ENCODE peak calls at places on chromosomes 13 and 19, in ten cellular contexts. One of them, this sample, is unnamed. For H3K4me1, the result is how much of the 10 kb centered on the place peaks cover.

GRCh38 chr19:19597809-19598306 is 20.6 kb downstream of the PBX4 start:
- DNase-seq in uterus: no peak
- DNase-seq in CD8-positive, alpha-beta T cell: peak
- DNase-seq in left ventricle myocardium inferior: no peak
- DNase-seq in heart left ventricle: no peak
- DNase-seq in mucosa of descending colon: no peak
- DNase-seq in Peyer's patch: no peak
- DNase-seq in A549: no peak
- DNase-seq in pancreas: no peak
- DNase-seq in psoas muscle: no peak
- DNase-seq in this sample: peak

GRCh38 chr13:28489975-28490550 is 4.9 kb downstream of the FLT1 start:
- DNase-seq in A549: no peak
- DNase-seq in uterus: no peak
- DNase-seq in CD8-positive, alpha-beta T cell: no peak
- DNase-seq in mucosa of descending colon: no peak
- DNase-seq in psoas muscle: no peak
- DNase-seq in pancreas: no peak
- DNase-seq in Peyer's patch: no peak
- DNase-seq in heart left ventricle: no peak
- DNase-seq in left ventricle myocardium inferior: no peak
- DNase-seq in this sample: no peak

GRCh38 chr13:45994752-45995151 is 57.8 kb downstream of the ZC3H13 start:
- DNase-seq in left ventricle myocardium inferior: no peak
- DNase-seq in mucosa of descending colon: no peak
- DNase-seq in heart left ventricle: no peak
- DNase-seq in Peyer's patch: no peak
- DNase-seq in pancreas: no peak
- DNase-seq in CD8-positive, alpha-beta T cell: no peak
- DNase-seq in A549: no peak
- DNase-seq in uterus: no peak
- DNase-seq in psoas muscle: no peak
- DNase-seq in this sample: no peak

GRCh38 chr13:39023316-39023715 is 14.6 kb downstream of the PROSER1 start:
- DNase-seq in heart left ventricle: no peak
- DNase-seq in Peyer's patch: no peak
- DNase-seq in uterus: no peak
- DNase-seq in psoas muscle: no peak
- DNase-seq in CD8-positive, alpha-beta T cell: no peak
- DNase-seq in pancreas: no peak
- DNase-seq in left ventricle myocardium inferior: no peak
- DNase-seq in mucosa of descending colon: no peak
- DNase-seq in A549: no peak
- DNase-seq in this sample: no peak

GRCh38 chr19:12867120-12868099 is 13.8 kb downstream of the DNASE2 start:
- DNase-seq in left ventricle myocardium inferior: no peak
- DNase-seq in heart left ventricle: no peak
- DNase-seq in Peyer's patch: peak
- DNase-seq in psoas muscle: peak
- DNase-seq in A549: peak
- DNase-seq in mucosa of descending colon: peak
- DNase-seq in pancreas: peak
- DNase-seq in uterus: no peak
- DNase-seq in CD8-positive, alpha-beta T cell: peak
- DNase-seq in this sample: peak

GRCh38 chr19:18972851-18973250 is 31.8 kb upstream of the HOMER3 start:
- DNase-seq in CD8-positive, alpha-beta T cell: no peak
- DNase-seq in psoas muscle: no peak
- DNase-seq in Peyer's patch: no peak
- DNase-seq in mucosa of descending colon: no peak
- DNase-seq in uterus: no peak
- DNase-seq in left ventricle myocardium inferior: no peak
- DNase-seq in A549: no peak
- DNase-seq in heart left ventricle: no peak
- DNase-seq in pancreas: no peak
- DNase-seq in this sample: no peak

GRCh38 chr19:4988770-4989251 is 19.9 kb downstream of the KDM4B start:
- DNase-seq in CD8-positive, alpha-beta T cell: no peak
- DNase-seq in pancreas: no peak
- DNase-seq in mucosa of descending colon: no peak
- DNase-seq in Peyer's patch: no peak
- DNase-seq in A549: no peak
- DNase-seq in uterus: peak
- DNase-seq in heart left ventricle: peak
- DNase-seq in left ventricle myocardium inferior: peak
- DNase-seq in psoas muscle: peak
- DNase-seq in this sample: no peak

GRCh38 chr19:6000228-6000847 is 22.4 kb upstream of the RANBP3 start:
- DNase-seq in CD8-positive, alpha-beta T cell: no peak
- DNase-seq in left ventricle myocardium inferior: no peak
- DNase-seq in mucosa of descending colon: no peak
- DNase-seq in psoas muscle: no peak
- DNase-seq in pancreas: no peak
- DNase-seq in heart left ventricle: no peak
- DNase-seq in Peyer's patch: no peak
- DNase-seq in uterus: no peak
- DNase-seq in A549: no peak
- DNase-seq in this sample: no peak

GRCh38 chr19:12872941-12873890 is 8.0 kb downstream of the DNASE2 start:
- DNase-seq in psoas muscle: peak
- DNase-seq in pancreas: no peak
- DNase-seq in left ventricle myocardium inferior: no peak
- DNase-seq in mucosa of descending colon: peak
- DNase-seq in uterus: no peak
- DNase-seq in Peyer's patch: no peak
- DNase-seq in CD8-positive, alpha-beta T cell: peak
- DNase-seq in A549: peak
- DNase-seq in heart left ventricle: no peak
- DNase-seq in this sample: peak

DNA sequence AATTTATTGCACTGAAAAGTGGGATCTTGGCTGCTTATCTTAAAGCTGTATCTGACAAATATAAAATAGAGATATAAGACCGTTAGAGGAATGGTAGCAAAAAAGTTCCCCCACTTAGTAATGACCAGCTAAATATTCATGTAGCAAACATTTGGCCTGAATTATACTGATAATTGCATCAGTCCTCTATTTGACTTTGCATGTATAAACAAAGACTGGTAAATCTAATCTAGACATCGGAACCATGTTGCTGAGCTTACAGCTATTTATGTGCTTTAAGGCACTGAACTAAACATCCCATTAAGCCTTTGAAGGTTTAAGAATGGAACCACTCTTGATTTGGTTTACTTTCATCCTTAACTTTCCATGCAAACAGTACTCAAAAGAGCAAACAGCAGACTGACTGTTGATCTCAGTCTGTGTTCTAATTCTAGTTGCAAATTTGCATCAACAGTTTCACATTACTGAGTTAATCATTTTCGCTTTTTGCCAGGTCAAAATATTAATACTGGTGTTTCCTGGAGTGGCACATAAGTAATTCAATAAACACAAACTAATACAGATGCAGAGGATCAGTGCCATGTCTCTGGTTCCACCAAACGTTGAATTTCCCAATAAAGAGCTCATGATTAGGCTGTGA is 203.5 kb upstream of the HTR2A start:
- DNase-seq in left ventricle myocardium inferior: no peak
- DNase-seq in Peyer's patch: no peak
- DNase-seq in uterus: no peak
- DNase-seq in CD8-positive, alpha-beta T cell: no peak
- DNase-seq in psoas muscle: no peak
- DNase-seq in heart left ventricle: no peak
- DNase-seq in pancreas: no peak
- DNase-seq in mucosa of descending colon: no peak
- DNase-seq in A549: no peak
- DNase-seq in this sample: no peak
- H3K4me1 ChIP-seq in left ventricle myocardium inferior: under half
- H3K4me1 ChIP-seq in Peyer's patch: under half
- H3K4me1 ChIP-seq in uterus: under half
- H3K4me1 ChIP-seq in CD8-positive, alpha-beta T cell: under half
- H3K4me1 ChIP-seq in psoas muscle: under half
- H3K4me1 ChIP-seq in heart left ventricle: under half
- H3K4me1 ChIP-seq in pancreas: under half
- H3K4me1 ChIP-seq in mucosa of descending colon: under half
- H3K4me1 ChIP-seq in A549: under half
- H3K4me1 ChIP-seq in this sample: under half

GRCh38 chr19:41351339-41352245 is 2.1 kb downstream of the TGFB1 start:
- DNase-seq in left ventricle myocardium inferior: peak
- DNase-seq in pancreas: peak
- DNase-seq in A549: no peak
- DNase-seq in heart left ventricle: peak
- DNase-seq in uterus: peak
- DNase-seq in CD8-positive, alpha-beta T cell: peak
- DNase-seq in psoas muscle: peak
- DNase-seq in mucosa of descending colon: peak
- DNase-seq in Peyer's patch: peak
- DNase-seq in this sample: peak
- H3K4me1 ChIP-seq in left ventricle myocardium inferior: half or more
- H3K4me1 ChIP-seq in pancreas: under half
- H3K4me1 ChIP-seq in A549: under half
- H3K4me1 ChIP-seq in heart left ventricle: under half
- H3K4me1 ChIP-seq in uterus: under half
- H3K4me1 ChIP-seq in CD8-positive, alpha-beta T cell: half or more
- H3K4me1 ChIP-seq in psoas muscle: under half
- H3K4me1 ChIP-seq in mucosa of descending colon: under half
- H3K4me1 ChIP-seq in Peyer's patch: under half
- H3K4me1 ChIP-seq in this sample: half or more

DNA sequence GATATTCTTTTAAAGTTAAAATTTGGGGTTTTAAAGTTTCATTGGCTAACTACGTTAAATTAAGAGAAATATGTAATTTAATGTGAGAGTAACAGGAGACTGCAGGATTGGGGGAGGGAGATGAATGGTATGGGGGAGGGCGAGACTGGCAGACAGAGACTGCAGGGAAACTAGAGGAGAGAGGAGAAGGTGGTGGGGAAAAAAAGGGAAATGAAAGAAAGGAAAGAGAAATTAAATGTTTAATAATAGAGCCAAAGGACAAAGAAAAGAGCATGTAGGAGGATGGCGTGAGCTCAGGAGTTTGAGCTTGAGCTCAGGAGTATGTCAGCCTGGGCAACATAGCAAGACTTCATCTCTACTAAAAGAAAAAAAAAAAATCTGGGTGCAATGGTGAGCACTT is 115.9 kb downstream of the RFC3 start:
- DNase-seq in uterus: no peak
- DNase-seq in A549: no peak
- DNase-seq in Peyer's patch: no peak
- DNase-seq in pancreas: no peak
- DNase-seq in left ventricle myocardium inferior: no peak
- DNase-seq in mucosa of descending colon: no peak
- DNase-seq in psoas muscle: no peak
- DNase-seq in heart left ventricle: no peak
- DNase-seq in CD8-positive, alpha-beta T cell: no peak
- DNase-seq in this sample: no peak
- H3K4me1 ChIP-seq in uterus: under half
- H3K4me1 ChIP-seq in A549: under half
- H3K4me1 ChIP-seq in Peyer's patch: under half
- H3K4me1 ChIP-seq in pancreas: under half
- H3K4me1 ChIP-seq in left ventricle myocardium inferior: under half
- H3K4me1 ChIP-seq in mucosa of descending colon: under half
- H3K4me1 ChIP-seq in psoas muscle: under half
- H3K4me1 ChIP-seq in heart left ventricle: under half
- H3K4me1 ChIP-seq in CD8-positive, alpha-beta T cell: under half
- H3K4me1 ChIP-seq in this sample: under half

DNA sequence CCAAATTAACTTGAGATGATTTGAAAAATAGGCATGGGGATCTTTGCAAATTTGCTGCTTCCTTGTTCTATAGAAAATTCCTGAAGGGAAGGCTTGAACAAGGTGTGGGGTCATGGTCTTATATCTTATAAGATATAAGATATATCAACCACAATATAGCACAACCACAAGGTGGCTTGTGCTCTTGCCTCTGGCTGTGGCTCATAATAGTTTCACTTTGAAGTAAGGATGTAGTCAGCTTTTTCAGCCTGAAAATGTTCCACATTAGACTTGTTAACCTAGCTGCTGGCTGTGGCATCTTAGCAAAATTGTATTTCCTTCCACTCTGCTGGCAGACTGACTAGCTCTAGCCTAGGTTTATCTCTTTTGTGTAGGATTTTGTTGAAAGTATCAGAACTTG is 169.7 kb downstream of the KLF5 start:
- DNase-seq in psoas muscle: no peak
- DNase-seq in pancreas: no peak
- DNase-seq in uterus: no peak
- DNase-seq in CD8-positive, alpha-beta T cell: no peak
- DNase-seq in left ventricle myocardium inferior: no peak
- DNase-seq in heart left ventricle: no peak
- DNase-seq in A549: peak
- DNase-seq in Peyer's patch: no peak
- DNase-seq in mucosa of descending colon: no peak
- DNase-seq in this sample: no peak
- H3K4me1 ChIP-seq in psoas muscle: under half
- H3K4me1 ChIP-seq in pancreas: under half
- H3K4me1 ChIP-seq in uterus: under half
- H3K4me1 ChIP-seq in CD8-positive, alpha-beta T cell: under half
- H3K4me1 ChIP-seq in left ventricle myocardium inferior: under half
- H3K4me1 ChIP-seq in heart left ventricle: under half
- H3K4me1 ChIP-seq in A549: under half
- H3K4me1 ChIP-seq in Peyer's patch: under half
- H3K4me1 ChIP-seq in mucosa of descending colon: under half
- H3K4me1 ChIP-seq in this sample: under half

GRCh38 chr13:51331354-51331861 is 8.1 kb upstream of the SERPINE3 start:
- DNase-seq in pancreas: no peak
- DNase-seq in heart left ventricle: no peak
- DNase-seq in psoas muscle: no peak
- DNase-seq in uterus: no peak
- DNase-seq in mucosa of descending colon: no peak
- DNase-seq in A549: no peak
- DNase-seq in Peyer's patch: no peak
- DNase-seq in left ventricle myocardium inferior: no peak
- DNase-seq in CD8-positive, alpha-beta T cell: no peak
- DNase-seq in this sample: no peak
- H3K4me1 ChIP-seq in pancreas: under half
- H3K4me1 ChIP-seq in heart left ventricle: under half
- H3K4me1 ChIP-seq in psoas muscle: under half
- H3K4me1 ChIP-seq in uterus: under half
- H3K4me1 ChIP-seq in mucosa of descending colon: under half
- H3K4me1 ChIP-seq in A549: under half
- H3K4me1 ChIP-seq in Peyer's patch: under half
- H3K4me1 ChIP-seq in left ventricle myocardium inferior: under half
- H3K4me1 ChIP-seq in CD8-positive, alpha-beta T cell: under half
- H3K4me1 ChIP-seq in this sample: under half